ENCODE peak calls at places on chromosomes 3 and 15, in ten cellular contexts. T, A, Y, Z, I, G, J, E, W and U are unnamed samples.
A peak's percentile ranks its signal among the peaks of the same experiment; 100 is the strongest.

GRCh38 chr3:78277793-78278192 is 1237.9 kb downstream of the ROBO2 start:
- DNase-seq in T (no peak), A (no peak), Y (no peak), Z (no peak), I (no peak), G (no peak), J (no peak), E (no peak), W (no peak), U (no peak)

GRCh38 chr3:46978381-46978780 is 1.1 kb upstream of the NBEAL2 start:
- DNase-seq in T (no peak), A (peak; percentile 47), Y (no peak), Z (no peak), I (no peak), G (no peak), J (no peak), E (no peak), W (no peak), U (no peak)

GRCh38 chr3:112083239-112083638 is 3.0 kb upstream of the C3orf52 start:
- DNase-seq in T (no peak), A (no peak), Y (no peak), Z (no peak), I (peak; percentile 54), G (no peak), J (no peak), E (no peak), W (no peak), U (no peak)

GRCh38 chr3:181417748-181418147 is 294.0 kb upstream of the SOX2 start:
- DNase-seq in T (no peak), A (no peak), Y (no peak), Z (no peak), I (no peak), G (no peak), J (no peak), E (no peak), W (no peak), U (no peak)

GRCh38 chr15:69648775-69649735 is 196.4 kb downstream of the RPLP1 start:
- DNase-seq in T (no peak), A (no peak), Y (no peak), Z (no peak), I (no peak), G (peak; percentile 71), J (no peak), E (no peak), W (no peak), U (no peak)

GRCh38 chr3:37852097-37852496 is 9.6 kb upstream of the CTDSPL start:
- DNase-seq in T (no peak), A (no peak), Y (no peak), Z (no peak), I (no peak), G (no peak), J (no peak), E (peak; percentile 75), W (no peak), U (no peak)

GRCh38 chr15:66399276-66399675 is 12.6 kb downstream of the MAP2K1 start:
- DNase-seq in T (no peak), A (no peak), Y (no peak), Z (no peak), I (no peak), G (no peak), J (no peak), E (no peak), W (no peak), U (no peak)

GRCh38 chr3:23872330-23872729 is 44.5 kb downstream of the NKIRAS1 start:
- DNase-seq in T (no peak), A (no peak), Y (no peak), Z (no peak), I (no peak), G (no peak), J (no peak), E (no peak), W (no peak), U (no peak)

GRCh38 chr15:88656760-88657221 is 18.0 kb downstream of the ISG20 start:
- DNase-seq in T (no peak), A (no peak), Y (peak; percentile 59), Z (no peak), I (no peak), G (no peak), J (no peak), E (no peak), W (no peak), U (no peak)

GRCh38 chr15:90883971-90884718 is at the start of gene FES:
- DNase-seq in T (no peak), A (peak; percentile 81), Y (peak; percentile 86), Z (no peak), I (peak; percentile 86), G (no peak), J (peak; percentile 93), E (peak; percentile 56), W (peak; percentile 48), U (peak; percentile 35)

GRCh38 chr3:101144080-101144479 is 150.9 kb upstream of the ABI3BP start:
- DNase-seq in T (no peak), A (no peak), Y (no peak), Z (no peak), I (no peak), G (no peak), J (no peak), E (no peak), W (no peak), U (no peak)

GRCh38 chr3:165800970-165801369 is 36.3 kb downstream of the BCHE start:
- DNase-seq in T (no peak), A (no peak), Y (no peak), Z (no peak), I (no peak), G (no peak), J (no peak), E (no peak), W (no peak), U (no peak)

DNA sequence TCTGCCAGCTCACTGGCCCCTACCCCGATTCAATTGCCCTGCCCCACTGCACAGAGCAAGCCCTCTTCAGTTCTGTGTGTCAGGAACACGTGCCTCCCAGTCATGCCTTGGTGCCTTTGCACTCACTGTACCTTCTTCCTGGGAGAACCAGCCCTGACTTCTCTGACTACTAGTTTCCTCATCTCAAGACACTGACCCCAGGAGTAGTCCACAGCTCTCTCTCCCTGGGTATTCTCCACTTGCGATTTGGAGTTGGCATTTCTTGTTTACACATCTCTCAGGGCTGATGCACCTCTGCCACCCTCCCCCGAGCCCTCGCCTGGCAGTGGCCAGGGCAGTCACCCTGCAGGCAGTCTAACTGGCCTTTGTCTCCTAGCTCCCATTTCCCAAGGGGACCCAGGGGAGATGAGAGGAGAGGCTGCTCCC is 5.7 kb downstream of the CISH start:
- DNase-seq in T (no peak), A (no peak), Y (no peak), Z (no peak), I (peak; percentile 63), G (no peak), J (peak; percentile 52), E (peak; percentile 19), W (no peak), U (no peak)
- TF ChIP-seq POLR2A in T (no peak), A (no peak), Y (no peak), Z (no peak), I (no peak), G (no peak), J (no peak), E (no peak), W (no peak), U (no peak)

GRCh38 chr3:141729240-141729639 is 8.9 kb upstream of the RNF7 start:
- DNase-seq in T (no peak), A (no peak), Y (no peak), Z (no peak), I (no peak), G (no peak), J (no peak), E (no peak), W (no peak), U (no peak)
- TF ChIP-seq CTCF in T (no peak), A (no peak), Y (no peak), Z (no peak), I (no peak), G (no peak), J (no peak), E (no peak), W (no peak), U (no peak)

GRCh38 chr3:155037508-155038202 is 42.5 kb upstream of the MME start:
- DNase-seq in T (no peak), A (no peak), Y (no peak), Z (no peak), I (no peak), G (no peak), J (no peak), E (no peak), W (no peak), U (no peak)

GRCh38 chr3:155038203-155038554 is 41.9 kb upstream of the MME start:
- DNase-seq in T (no peak), A (no peak), Y (no peak), Z (no peak), I (no peak), G (no peak), J (no peak), E (no peak), W (no peak), U (no peak)

GRCh38 chr3:155032918-155033317 is 47.2 kb upstream of the MME start:
- DNase-seq in T (no peak), A (no peak), Y (no peak), Z (no peak), I (no peak), G (no peak), J (no peak), E (no peak), W (no peak), U (no peak)

GRCh38 chr3:155034786-155035185 is 45.3 kb upstream of the MME start:
- DNase-seq in T (no peak), A (no peak), Y (no peak), Z (no peak), I (no peak), G (no peak), J (no peak), E (no peak), W (no peak), U (no peak)

GRCh38 chr3:155035553-155035952 is 44.6 kb upstream of the MME start:
- DNase-seq in T (no peak), A (no peak), Y (no peak), Z (no peak), I (no peak), G (no peak), J (no peak), E (no peak), W (no peak), U (no peak)
- TF ChIP-seq POLR2A in T (no peak), A (no peak), Y (no peak), Z (no peak), I (no peak), G (no peak), J (no peak), E (no peak), W (no peak), U (no peak)

DNA sequence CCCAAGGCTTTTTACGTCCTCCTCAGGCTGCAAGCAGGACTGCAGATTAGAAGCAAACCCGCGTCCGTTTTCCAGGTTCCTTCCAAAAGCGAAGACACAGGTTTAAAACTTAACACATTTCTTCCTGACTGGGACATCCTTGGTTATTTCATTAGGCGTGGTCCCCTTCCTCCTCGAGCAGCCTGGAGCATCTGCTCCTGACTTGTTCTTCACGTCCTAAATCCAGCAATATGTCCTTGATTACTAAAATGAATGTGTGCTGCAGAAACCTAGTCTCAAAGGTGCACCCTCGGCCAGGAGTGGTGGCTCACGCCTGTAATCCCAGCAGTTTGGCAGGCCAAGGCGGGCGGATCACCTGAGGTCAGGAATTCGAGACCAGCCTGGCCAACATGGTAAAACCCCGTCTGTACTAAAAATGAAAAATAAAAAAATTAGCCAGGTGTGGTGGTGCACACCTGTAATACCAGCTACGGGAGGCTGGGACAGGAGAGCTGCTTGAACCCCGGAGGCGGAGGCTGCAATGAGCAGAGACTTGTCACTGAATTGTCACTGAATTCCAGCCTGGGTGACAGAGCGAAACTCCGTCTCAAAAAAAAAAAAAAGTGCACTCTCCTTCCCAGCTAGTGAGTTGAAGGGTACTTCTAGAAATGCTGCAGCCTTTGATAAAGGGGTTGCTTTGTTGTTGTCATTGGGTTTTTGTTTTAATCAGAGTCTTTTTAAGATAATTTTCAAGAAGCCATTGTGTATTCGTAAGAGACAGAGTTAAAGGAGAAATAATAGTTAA is 853 bp upstream of the LRIG1 start:
- DNase-seq in T (no peak), A (peak; percentile 46), Y (no peak), Z (no peak), I (no peak), G (no peak), J (peak; percentile 6), E (no peak), W (no peak), U (no peak)
- TF ChIP-seq CTCF in T (no peak), A (no peak), Y (no peak), Z (no peak), I (no peak), G (no peak), J (no peak), E (no peak), W (no peak), U (no peak)